ENCODE peak calls at places on chromosomes 12 and 14, in ten cellular contexts. One of them, this sample, is unnamed.

GRCh38 chr14:41482861-41483260 is 123.8 kb upstream of the LRFN5 start:
- DNase-seq in psoas muscle: no peak
- DNase-seq in body of pancreas: no peak
- DNase-seq in CD4-positive, alpha-beta T cell: no peak
- DNase-seq in mesendoderm: no peak
- DNase-seq in RWPE1: no peak
- DNase-seq in lung: no peak
- DNase-seq in CD8-positive, alpha-beta T cell: no peak
- DNase-seq in AG04450: no peak
- DNase-seq in A549: no peak
- DNase-seq in this sample: no peak

GRCh38 chr12:24791622-24792021 is 157.3 kb downstream of the BCAT1 start:
- DNase-seq in RWPE1: no peak
- DNase-seq in CD8-positive, alpha-beta T cell: no peak
- DNase-seq in CD4-positive, alpha-beta T cell: no peak
- DNase-seq in A549: no peak
- DNase-seq in psoas muscle: no peak
- DNase-seq in lung: no peak
- DNase-seq in AG04450: no peak
- DNase-seq in body of pancreas: peak; percentile 56
- DNase-seq in mesendoderm: no peak
- DNase-seq in this sample: no peak

GRCh38 chr12:108793756-108794441 is 62.6 kb upstream of the CORO1C start:
- DNase-seq in RWPE1: no peak
- DNase-seq in mesendoderm: no peak
- DNase-seq in A549: no peak
- DNase-seq in psoas muscle: peak; percentile 59
- DNase-seq in AG04450: no peak
- DNase-seq in CD8-positive, alpha-beta T cell: no peak
- DNase-seq in lung: no peak
- DNase-seq in CD4-positive, alpha-beta T cell: no peak
- DNase-seq in body of pancreas: peak; percentile 23
- DNase-seq in this sample: no peak

GRCh38 chr12:92506460-92506859 is 196.3 kb upstream of the PLEKHG7 start:
- DNase-seq in AG04450: no peak
- DNase-seq in psoas muscle: no peak
- DNase-seq in body of pancreas: peak; percentile 24
- DNase-seq in RWPE1: peak; percentile 15
- DNase-seq in CD4-positive, alpha-beta T cell: no peak
- DNase-seq in CD8-positive, alpha-beta T cell: no peak
- DNase-seq in mesendoderm: peak; percentile 35
- DNase-seq in lung: no peak
- DNase-seq in A549: no peak
- DNase-seq in this sample: no peak

GRCh38 chr14:24673534-24674203 is 39.7 kb upstream of the GZMB start:
- DNase-seq in psoas muscle: no peak
- DNase-seq in body of pancreas: no peak
- DNase-seq in RWPE1: peak; percentile 42
- DNase-seq in A549: no peak
- DNase-seq in CD4-positive, alpha-beta T cell: peak; percentile 57
- DNase-seq in lung: no peak
- DNase-seq in mesendoderm: no peak
- DNase-seq in AG04450: no peak
- DNase-seq in CD8-positive, alpha-beta T cell: peak; percentile 63
- DNase-seq in this sample: no peak

GRCh38 chr12:46020768-46021167 is 30.4 kb upstream of the SCAF11 start:
- DNase-seq in RWPE1: no peak
- DNase-seq in mesendoderm: no peak
- DNase-seq in A549: no peak
- DNase-seq in body of pancreas: no peak
- DNase-seq in psoas muscle: no peak
- DNase-seq in CD4-positive, alpha-beta T cell: no peak
- DNase-seq in AG04450: no peak
- DNase-seq in lung: no peak
- DNase-seq in CD8-positive, alpha-beta T cell: no peak
- DNase-seq in this sample: no peak

GRCh38 chr14:22797017-22797917 is 18.0 kb downstream of the SLC7A7 start:
- DNase-seq in CD8-positive, alpha-beta T cell: no peak
- DNase-seq in body of pancreas: no peak
- DNase-seq in RWPE1: no peak
- DNase-seq in lung: no peak
- DNase-seq in A549: no peak
- DNase-seq in CD4-positive, alpha-beta T cell: no peak
- DNase-seq in mesendoderm: peak; percentile 91
- DNase-seq in AG04450: no peak
- DNase-seq in psoas muscle: no peak
- DNase-seq in this sample: no peak

GRCh38 chr12:65203376-65203775 is 34.0 kb downstream of the LEMD3 start:
- DNase-seq in RWPE1: no peak
- DNase-seq in CD8-positive, alpha-beta T cell: no peak
- DNase-seq in lung: no peak
- DNase-seq in mesendoderm: no peak
- DNase-seq in AG04450: no peak
- DNase-seq in A549: no peak
- DNase-seq in psoas muscle: no peak
- DNase-seq in CD4-positive, alpha-beta T cell: no peak
- DNase-seq in body of pancreas: no peak
- DNase-seq in this sample: no peak

GRCh38 chr12:66244446-66244845 is 55.4 kb downstream of the IRAK3 start:
- DNase-seq in RWPE1: no peak
- DNase-seq in A549: no peak
- DNase-seq in psoas muscle: no peak
- DNase-seq in CD4-positive, alpha-beta T cell: no peak
- DNase-seq in body of pancreas: no peak
- DNase-seq in AG04450: no peak
- DNase-seq in CD8-positive, alpha-beta T cell: no peak
- DNase-seq in mesendoderm: no peak
- DNase-seq in lung: no peak
- DNase-seq in this sample: no peak

GRCh38 chr12:109952160-109952858 is 43.9 kb downstream of the GIT2 start:
- DNase-seq in CD8-positive, alpha-beta T cell: no peak
- DNase-seq in CD4-positive, alpha-beta T cell: no peak
- DNase-seq in body of pancreas: no peak
- DNase-seq in AG04450: no peak
- DNase-seq in A549: no peak
- DNase-seq in lung: no peak
- DNase-seq in RWPE1: no peak
- DNase-seq in psoas muscle: no peak
- DNase-seq in mesendoderm: no peak
- DNase-seq in this sample: no peak
- H3K27ac ChIP-seq in CD8-positive, alpha-beta T cell: no peak overlapping the region
- H3K27ac ChIP-seq in CD4-positive, alpha-beta T cell: no peak overlapping the region
- H3K27ac ChIP-seq in body of pancreas: peak overlapping the region; percentile 88
- H3K27ac ChIP-seq in AG04450: peak overlapping the region; percentile 99
- H3K27ac ChIP-seq in A549: no peak overlapping the region
- H3K27ac ChIP-seq in lung: no peak overlapping the region
- H3K27ac ChIP-seq in RWPE1: peak overlapping the region; percentile 10
- H3K27ac ChIP-seq in psoas muscle: peak overlapping the region; percentile 68
- H3K27ac ChIP-seq in mesendoderm: no peak overlapping the region
- H3K27ac ChIP-seq in this sample: no peak overlapping the region

DNA sequence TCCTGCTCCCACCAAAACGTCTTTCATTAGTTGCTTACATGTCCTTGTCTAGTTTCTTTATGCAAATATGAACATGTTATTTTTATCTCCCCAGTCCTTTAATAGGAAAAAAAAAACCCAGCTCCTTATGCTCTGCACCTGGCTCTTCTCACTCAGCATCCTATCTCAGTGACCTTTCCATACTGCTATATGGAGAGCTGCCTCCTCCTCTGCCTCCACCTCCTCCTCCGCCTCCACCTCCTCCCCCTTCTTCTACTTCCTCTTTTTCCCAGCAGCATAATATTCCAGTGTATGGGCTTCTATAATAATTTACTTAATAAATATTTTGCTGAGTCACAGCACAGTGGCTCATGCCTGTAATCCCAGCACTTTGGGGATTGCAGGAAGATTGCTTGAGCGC is 31.5 kb downstream of the ABCB9 start:
- DNase-seq in body of pancreas: no peak
- DNase-seq in psoas muscle: no peak
- DNase-seq in mesendoderm: no peak
- DNase-seq in AG04450: no peak
- DNase-seq in RWPE1: no peak
- DNase-seq in A549: no peak
- DNase-seq in CD8-positive, alpha-beta T cell: no peak
- DNase-seq in lung: no peak
- DNase-seq in CD4-positive, alpha-beta T cell: no peak
- DNase-seq in this sample: no peak
- H3K27ac ChIP-seq in body of pancreas: no peak overlapping the region
- H3K27ac ChIP-seq in psoas muscle: peak overlapping the region; percentile 79
- H3K27ac ChIP-seq in mesendoderm: no peak overlapping the region
- H3K27ac ChIP-seq in AG04450: no peak overlapping the region
- H3K27ac ChIP-seq in RWPE1: peak overlapping the region; percentile 17
- H3K27ac ChIP-seq in A549: no peak overlapping the region
- H3K27ac ChIP-seq in CD8-positive, alpha-beta T cell: no peak overlapping the region
- H3K27ac ChIP-seq in lung: no peak overlapping the region
- H3K27ac ChIP-seq in CD4-positive, alpha-beta T cell: no peak overlapping the region
- H3K27ac ChIP-seq in this sample: no peak overlapping the region

DNA sequence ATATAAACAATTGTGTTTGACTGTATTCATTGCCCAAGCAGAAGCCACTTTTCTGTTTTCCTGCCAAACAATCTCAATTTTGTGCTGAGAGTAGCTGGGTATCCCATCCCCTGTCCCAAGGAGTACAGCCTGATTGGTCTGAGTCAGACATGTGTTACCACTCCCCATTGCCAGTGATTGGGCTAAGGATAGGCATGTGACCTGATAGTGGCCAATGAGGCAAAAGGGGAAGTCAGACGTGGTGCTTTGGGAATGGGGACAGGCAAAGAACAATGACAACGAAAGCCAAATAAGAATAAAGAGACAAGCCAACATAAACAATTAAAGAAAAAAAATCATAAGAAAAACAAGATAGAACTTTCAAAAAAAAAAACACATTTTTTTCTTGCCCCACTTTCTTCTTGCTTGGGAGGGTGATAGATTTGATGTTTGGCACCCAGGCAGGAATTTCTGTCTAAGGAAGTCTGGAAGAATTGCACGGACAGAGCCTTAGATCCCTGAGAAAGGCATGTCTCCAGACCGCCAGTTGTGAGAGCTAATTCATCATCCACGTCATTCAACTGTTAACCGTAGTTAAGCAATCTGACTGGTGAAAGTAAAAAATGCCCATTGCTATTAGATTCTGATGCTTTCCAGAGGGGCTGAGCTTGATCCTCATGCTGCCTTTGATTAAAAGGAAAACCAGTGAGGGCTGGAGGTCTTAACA is 626.6 kb upstream of the TMEM132C start:
- DNase-seq in lung: no peak
- DNase-seq in body of pancreas: no peak
- DNase-seq in mesendoderm: no peak
- DNase-seq in psoas muscle: no peak
- DNase-seq in RWPE1: no peak
- DNase-seq in CD4-positive, alpha-beta T cell: no peak
- DNase-seq in CD8-positive, alpha-beta T cell: no peak
- DNase-seq in A549: no peak
- DNase-seq in AG04450: no peak
- DNase-seq in this sample: no peak
- H3K27ac ChIP-seq in lung: no peak overlapping the region
- H3K27ac ChIP-seq in body of pancreas: no peak overlapping the region
- H3K27ac ChIP-seq in mesendoderm: no peak overlapping the region
- H3K27ac ChIP-seq in psoas muscle: no peak overlapping the region
- H3K27ac ChIP-seq in RWPE1: no peak overlapping the region
- H3K27ac ChIP-seq in CD4-positive, alpha-beta T cell: no peak overlapping the region
- H3K27ac ChIP-seq in CD8-positive, alpha-beta T cell: no peak overlapping the region
- H3K27ac ChIP-seq in A549: no peak overlapping the region
- H3K27ac ChIP-seq in AG04450: no peak overlapping the region
- H3K27ac ChIP-seq in this sample: no peak overlapping the region

DNA sequence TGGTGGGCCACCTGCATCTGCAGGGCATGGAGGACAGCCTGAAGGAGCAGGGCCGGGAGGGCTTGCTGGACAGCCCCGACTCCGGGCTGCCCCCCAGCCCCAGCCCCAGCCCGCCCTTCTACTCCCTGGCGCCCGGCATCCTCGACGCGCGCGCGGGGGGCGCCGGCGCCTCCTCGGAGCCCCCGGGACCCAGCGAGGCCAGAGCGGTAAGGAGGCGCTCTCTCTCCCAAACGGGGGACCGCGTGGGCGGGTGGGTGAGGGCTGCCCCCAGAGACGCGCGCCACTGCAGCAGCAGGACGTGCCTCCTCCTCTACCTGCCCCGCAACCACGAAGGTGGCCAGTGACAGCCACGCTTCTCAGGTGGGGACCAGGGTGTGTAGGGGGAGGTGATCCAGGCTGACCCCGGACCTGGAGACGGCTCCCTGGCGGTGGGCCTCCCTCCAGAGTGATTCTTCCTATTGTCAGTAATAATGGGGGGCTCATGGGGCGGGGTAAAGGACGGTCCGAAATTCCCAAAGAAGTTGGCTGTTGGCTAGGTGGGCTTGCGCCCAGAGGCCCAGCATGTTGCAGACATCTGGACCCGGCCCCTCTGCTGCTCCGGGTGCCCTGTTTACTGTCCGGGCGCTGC is 652 bp downstream of the RFLNA start:
- DNase-seq in mesendoderm: peak; percentile 14
- DNase-seq in CD8-positive, alpha-beta T cell: no peak
- DNase-seq in AG04450: no peak
- DNase-seq in RWPE1: no peak
- DNase-seq in lung: no peak
- DNase-seq in CD4-positive, alpha-beta T cell: no peak
- DNase-seq in body of pancreas: no peak
- DNase-seq in psoas muscle: peak; percentile 41
- DNase-seq in A549: no peak
- DNase-seq in this sample: no peak
- H3K27ac ChIP-seq in mesendoderm: no peak overlapping the region
- H3K27ac ChIP-seq in CD8-positive, alpha-beta T cell: no peak overlapping the region
- H3K27ac ChIP-seq in AG04450: no peak overlapping the region
- H3K27ac ChIP-seq in RWPE1: no peak overlapping the region
- H3K27ac ChIP-seq in lung: no peak overlapping the region
- H3K27ac ChIP-seq in CD4-positive, alpha-beta T cell: no peak overlapping the region
- H3K27ac ChIP-seq in body of pancreas: no peak overlapping the region
- H3K27ac ChIP-seq in psoas muscle: no peak overlapping the region
- H3K27ac ChIP-seq in A549: no peak overlapping the region
- H3K27ac ChIP-seq in this sample: no peak overlapping the region

GRCh38 chr12:51675062-51675803 is 84.2 kb downstream of the SCN8A start:
- DNase-seq in psoas muscle: no peak
- DNase-seq in CD4-positive, alpha-beta T cell: no peak
- DNase-seq in body of pancreas: no peak
- DNase-seq in A549: no peak
- DNase-seq in AG04450: no peak
- DNase-seq in RWPE1: no peak
- DNase-seq in lung: no peak
- DNase-seq in mesendoderm: no peak
- DNase-seq in CD8-positive, alpha-beta T cell: no peak
- DNase-seq in this sample: no peak
- H3K27ac ChIP-seq in psoas muscle: no peak overlapping the region
- H3K27ac ChIP-seq in CD4-positive, alpha-beta T cell: no peak overlapping the region
- H3K27ac ChIP-seq in body of pancreas: no peak overlapping the region
- H3K27ac ChIP-seq in A549: no peak overlapping the region
- H3K27ac ChIP-seq in AG04450: no peak overlapping the region
- H3K27ac ChIP-seq in RWPE1: no peak overlapping the region
- H3K27ac ChIP-seq in lung: no peak overlapping the region
- H3K27ac ChIP-seq in mesendoderm: no peak overlapping the region
- H3K27ac ChIP-seq in CD8-positive, alpha-beta T cell: no peak overlapping the region
- H3K27ac ChIP-seq in this sample: no peak overlapping the region